ENCODE peak calls at places on chromosomes 11 and 22, in seven cellular contexts. U, L, M, P, O, I and K are unnamed samples.

GRCh38 chr22:40040927-40041326 is 46.2 kb downstream of the FAM83F start:
- DNase-seq in U (no peak), L (no peak), M (no peak), P (no peak), O (peak; percentile 37), I (peak; percentile 89), K (no peak)

GRCh38 chr11:117392001-117392690 is 64.5 kb downstream of the CEP164 start:
- DNase-seq in U (no peak), L (no peak), M (no peak), P (no peak), O (no peak), I (no peak), K (no peak)

GRCh38 chr11:1652026-1652425 is 22.5 kb downstream of the KRTAP5-5 start:
- DNase-seq in U (no peak), L (no peak), M (no peak), P (peak; percentile 35), O (no peak), I (no peak), K (no peak)

GRCh38 chr11:63862923-63863322 is 24.0 kb downstream of the MARK2 start:
- DNase-seq in U (no peak), L (no peak), M (no peak), P (peak; percentile 64), O (no peak), I (peak; percentile 61), K (no peak)

GRCh38 chr11:3000032-3000961 is 8.2 kb upstream of the NAP1L4 start:
- DNase-seq in U (no peak), L (no peak), M (no peak), P (no peak), O (no peak), I (peak; percentile 86), K (no peak)

GRCh38 chr11:119615003-119615878 is 113.8 kb downstream of the NECTIN1 start:
- DNase-seq in U (no peak), L (peak; percentile 56), M (no peak), P (no peak), O (peak; percentile 64), I (peak; percentile 78), K (peak; percentile 61)

GRCh38 chr11:120539681-120540369 is 28.3 kb downstream of the GRIK4 start:
- DNase-seq in U (no peak), L (no peak), M (no peak), P (no peak), O (peak; percentile 41), I (no peak), K (no peak)

GRCh38 chr22:37746366-37747089 is 49.7 kb downstream of the TRIOBP start:
- DNase-seq in U (no peak), L (no peak), M (peak; percentile 75), P (no peak), O (no peak), I (peak; percentile 16), K (peak; percentile 55)

GRCh38 chr11:110446594-110446993 is 16.8 kb downstream of the FDX1 start:
- DNase-seq in U (no peak), L (no peak), M (no peak), P (no peak), O (no peak), I (no peak), K (no peak)

GRCh38 chr11:60710482-60710881 is 11.1 kb downstream of the MS4A8 start:
- DNase-seq in U (no peak), L (no peak), M (peak; percentile 77), P (no peak), O (peak; percentile 2), I (peak; percentile 3), K (no peak)

GRCh38 chr11:1303973-1304372 is 5.5 kb downstream of the TOLLIP start:
- DNase-seq in U (no peak), L (no peak), M (peak; percentile 30), P (no peak), O (no peak), I (peak; percentile 37), K (no peak)

DNA sequence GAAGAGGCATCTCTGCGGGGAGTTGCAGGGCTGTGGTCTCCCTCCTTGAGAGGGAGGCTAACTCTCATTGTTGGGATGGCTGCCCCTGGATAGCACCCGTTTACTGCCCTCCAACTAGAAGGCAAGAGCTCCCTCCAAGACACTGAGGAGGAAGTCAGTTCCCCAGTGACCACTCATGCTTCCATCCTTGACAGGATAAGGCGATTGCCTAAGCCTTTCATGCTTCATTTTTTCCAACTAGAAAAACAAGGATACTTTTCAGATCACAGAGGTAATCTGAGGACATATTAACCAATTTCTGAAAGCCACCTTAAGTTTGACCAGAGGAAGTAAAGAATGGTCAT is 186.6 kb downstream of the MAML2 start:
- DNase-seq in U (no peak), L (no peak), M (no peak), P (no peak), O (no peak), I (no peak), K (no peak)
- TF ChIP-seq CTCF in U (no peak), L (no peak), M (no peak), P (no peak), O (no peak), I (no peak), K (no peak)

GRCh38 chr11:12410006-12410728 is 32.8 kb downstream of the PARVA start:
- DNase-seq in U (no peak), L (no peak), M (peak; percentile 74), P (no peak), O (peak; percentile 62), I (peak; percentile 60), K (no peak)
- TF ChIP-seq CTCF in U (no peak), L (peak; percentile 20), M (peak; percentile 56), P (no peak), O (peak; percentile 71), I (peak; percentile 33), K (no peak)

GRCh38 chr11:99814021-99814420 is 793.3 kb downstream of the CNTN5 start:
- DNase-seq in U (no peak), L (no peak), M (no peak), P (no peak), O (no peak), I (peak; percentile 9), K (no peak)

GRCh38 chr11:99818991-99819390 is 798.2 kb downstream of the CNTN5 start:
- DNase-seq in U (no peak), L (no peak), M (no peak), P (no peak), O (no peak), I (no peak), K (no peak)

GRCh38 chr11:99814738-99815137 is 794.0 kb downstream of the CNTN5 start:
- DNase-seq in U (no peak), L (no peak), M (no peak), P (no peak), O (no peak), I (peak; percentile 3), K (no peak)
- TF ChIP-seq CTCF in U (no peak), L (no peak), M (peak; percentile 64), P (no peak), O (no peak), I (peak; percentile 34), K (no peak)

DNA sequence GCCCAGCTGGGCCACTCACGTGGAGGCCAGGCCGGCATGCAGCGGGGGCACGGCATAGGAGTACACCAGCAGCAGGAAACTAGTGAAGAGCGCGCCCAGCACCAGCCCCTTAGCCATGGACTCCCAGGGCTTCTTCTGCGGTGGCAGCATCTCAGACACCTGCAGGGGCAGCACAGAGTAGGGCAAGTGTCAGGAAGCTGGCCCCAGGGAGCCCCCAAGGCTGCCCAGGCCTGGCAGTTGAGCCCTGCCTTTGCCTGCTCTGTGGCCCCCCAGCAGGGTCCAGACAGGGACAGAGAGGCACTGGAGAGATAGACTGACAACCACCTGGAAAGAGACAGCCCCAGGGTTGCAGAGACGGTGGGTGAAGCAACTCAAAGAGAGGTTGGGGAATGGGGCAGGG is 10.7 kb upstream of the SEC14L6 start:
- DNase-seq in U (no peak), L (no peak), M (peak; percentile 74), P (no peak), O (no peak), I (no peak), K (no peak)
- TF ChIP-seq CTCF in U (no peak), L (no peak), M (peak; percentile 60), P (no peak), O (no peak), I (no peak), K (no peak)

DNA sequence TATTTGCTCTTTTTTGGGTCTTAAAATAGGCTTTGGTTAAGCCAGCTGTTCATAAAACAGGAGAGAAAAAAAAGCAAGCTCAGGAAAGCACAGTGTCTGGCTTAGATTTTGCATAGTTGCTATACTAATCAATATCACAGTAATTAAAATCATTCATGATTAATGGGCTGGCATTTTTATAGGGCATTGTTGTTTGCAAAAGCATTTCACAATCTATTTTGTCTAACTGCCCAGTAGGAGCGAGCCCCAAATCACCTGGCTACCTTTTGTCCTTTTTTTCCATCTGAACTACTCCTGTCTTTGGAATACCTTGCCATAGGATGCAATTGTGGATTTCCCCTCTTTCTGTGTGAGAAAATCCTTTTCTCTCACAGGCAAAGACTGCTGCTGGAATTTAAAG is 619.8 kb downstream of the JRKL start:
- DNase-seq in U (no peak), L (no peak), M (no peak), P (no peak), O (no peak), I (no peak), K (no peak)
- TF ChIP-seq CTCF in U (no peak), L (no peak), M (no peak), P (no peak), O (no peak), I (no peak), K (no peak)

GRCh38 chr11:65315866-65316233 is 1.2 kb downstream of the CDC42EP2 start:
- DNase-seq in U (no peak), L (no peak), M (no peak), P (no peak), O (no peak), I (no peak), K (no peak)
- TF ChIP-seq CTCF in U (peak; percentile 11), L (no peak), M (peak; percentile 11), P (no peak), O (peak; percentile 73), I (no peak), K (no peak)

GRCh38 chr22:43227231-43227630 is 40.3 kb upstream of the TTLL12 start:
- DNase-seq in U (no peak), L (peak; percentile 11), M (no peak), P (no peak), O (no peak), I (peak; percentile 36), K (no peak)

GRCh38 chr22:43230571-43230970 is 43.6 kb upstream of the TTLL12 start:
- DNase-seq in U (no peak), L (no peak), M (no peak), P (no peak), O (no peak), I (no peak), K (no peak)

GRCh38 chr22:43228863-43229262 is 41.9 kb upstream of the TTLL12 start:
- DNase-seq in U (no peak), L (no peak), M (no peak), P (no peak), O (no peak), I (no peak), K (no peak)

GRCh38 chr22:43226368-43226979 is 39.5 kb upstream of the TTLL12 start:
- DNase-seq in U (no peak), L (no peak), M (peak; percentile 94), P (no peak), O (peak; percentile 30), I (peak; percentile 10), K (no peak)

DNA sequence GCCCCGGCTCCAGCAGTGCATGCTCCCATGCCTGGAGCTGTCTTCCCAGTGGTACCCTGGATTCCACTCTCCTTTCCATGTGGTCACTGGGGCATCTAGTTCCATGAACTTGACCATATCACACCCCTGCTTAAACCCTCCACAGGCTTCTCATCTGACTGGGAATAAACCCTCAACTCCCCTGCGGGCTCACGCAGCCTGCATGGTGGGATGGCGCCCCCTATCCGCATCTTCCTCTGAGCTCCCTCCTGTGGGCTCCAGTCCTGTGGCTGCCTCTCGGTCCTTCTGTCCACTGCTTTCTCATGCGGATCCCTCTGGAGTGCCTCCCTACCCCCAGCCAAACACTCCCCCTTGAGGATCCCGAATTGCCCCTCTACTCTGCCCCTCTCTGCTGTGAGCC is 41.4 kb upstream of the TTLL12 start:
- DNase-seq in U (no peak), L (no peak), M (peak; percentile 94), P (no peak), O (no peak), I (peak; percentile 61), K (peak; percentile 44)
- TF ChIP-seq CTCF in U (no peak), L (peak; percentile 61), M (peak; percentile 92), P (no peak), O (peak; percentile 69), I (peak; percentile 70), K (no peak)